ENCODE peak calls at places on chromosomes 3 and 15, in six cellular contexts. X, T, W, M, A and K are unnamed samples.

GRCh38 chr15:77580991-77581682 is 51.6 kb downstream of the LINGO1 start:
- DNase-seq in X (no peak), A (peak), W (no peak), T (no peak), M (no peak), K (no peak)

GRCh38 chr3:104066658-104067057 is 1300.1 kb upstream of the ALCAM start:
- DNase-seq in M (no peak), A (no peak), W (no peak), T (no peak), X (no peak), K (no peak)

GRCh38 chr3:69568458-69568857 is 170.8 kb upstream of the MITF start:
- DNase-seq in T (no peak), W (peak), M (no peak), A (no peak), X (no peak), K (no peak)

GRCh38 chr15:39232512-39232911 is 348.4 kb upstream of the THBS1 start:
- DNase-seq in X (no peak), A (no peak), M (no peak), T (no peak), W (peak), K (no peak)

GRCh38 chr15:41690636-41691035 is 30.4 kb downstream of the MGA start:
- DNase-seq in W (no peak), T (no peak), M (no peak), X (no peak), A (no peak), K (no peak)

GRCh38 chr3:58299839-58300516 is 6.1 kb upstream of the RPP14 start:
- DNase-seq in X (no peak), M (no peak), W (peak), A (no peak), T (no peak), K (peak)

GRCh38 chr15:100783760-100784492 is 95.7 kb upstream of the ALDH1A3 start:
- DNase-seq in A (no peak), T (no peak), X (no peak), M (no peak), W (no peak), K (no peak)

GRCh38 chr3:190116551-190117067 is 4.1 kb downstream of the P3H2 start:
- DNase-seq in A (no peak), M (no peak), W (peak), T (no peak), X (no peak), K (no peak)

GRCh38 chr15:68608206-68608843 is 29.5 kb downstream of the CORO2B start:
- DNase-seq in T (no peak), X (no peak), M (no peak), W (no peak), A (peak), K (no peak)

GRCh38 chr15:85404156-85404921 is 23.9 kb downstream of the AKAP13 start:
- DNase-seq in A (no peak), T (no peak), M (no peak), X (no peak), W (no peak), K (no peak)

GRCh38 chr3:152517517-152517916 is 248.8 kb downstream of the MBNL1 start:
- DNase-seq in X (no peak), M (no peak), A (no peak), W (no peak), T (no peak), K (no peak)

GRCh38 chr3:105613120-105613519 is 246.4 kb downstream of the ALCAM start:
- DNase-seq in M (no peak), X (no peak), T (no peak), A (no peak), W (no peak), K (no peak)

GRCh38 chr15:28955160-28955502 is 69.4 kb downstream of the APBA2 start:
- DNase-seq in A (no peak), T (peak), W (no peak), M (peak), X (no peak), K (peak)

GRCh38 chr3:128683957-128684356 is 33.3 kb upstream of the RPN1 start:
- DNase-seq in M (no peak), A (no peak), X (no peak), W (no peak), T (no peak), K (no peak)

GRCh38 chr3:141380987-141381386 is 12.7 kb downstream of the ZBTB38 start:
- DNase-seq in W (no peak), X (no peak), T (no peak), A (no peak), M (no peak), K (no peak)

GRCh38 chr15:56074866-56075265 is 81.5 kb upstream of the NEDD4 start:
- DNase-seq in A (no peak), T (no peak), X (no peak), W (no peak), M (no peak), K (no peak)

GRCh38 chr3:129975332-129976090 is 991 bp downstream of the TRH start:
- DNase-seq in T (no peak), W (peak), X (peak), A (peak), M (no peak), K (no peak)

GRCh38 chr3:160677459-160677901 is 520 bp downstream of the ARL14 start:
- DNase-seq in W (no peak), A (no peak), X (no peak), M (no peak), T (no peak), K (no peak)

GRCh38 chr3:7249493-7250076 is 388.7 kb downstream of the GRM7 start:
- DNase-seq in M (no peak), X (no peak), T (no peak), W (no peak), A (no peak), K (no peak)

GRCh38 chr3:71585891-71586809 is 2.6 kb upstream of the FOXP1 start:
- DNase-seq in T (peak), W (no peak), A (no peak), X (no peak), M (no peak), K (no peak)

GRCh38 chr3:38084969-38085942 is 46.2 kb downstream of the DLEC1 start:
- DNase-seq in W (no peak), A (no peak), M (no peak), T (no peak), X (no peak), K (no peak)

GRCh38 chr15:38238311-38238710 is 14.3 kb upstream of the SPRED1 start:
- DNase-seq in X (no peak), M (no peak), T (no peak), W (no peak), A (no peak), K (no peak)

GRCh38 chr3:63662011-63662410 is 9.5 kb downstream of the SNTN start:
- DNase-seq in A (no peak), X (no peak), T (no peak), M (no peak), W (no peak), K (no peak)

GRCh38 chr3:135449046-135449445 is 516.5 kb upstream of the PPP2R3A start:
- DNase-seq in A (no peak), W (no peak), T (no peak), M (no peak), X (no peak), K (no peak)

GRCh38 chr15:59388670-59389069 is 16.0 kb upstream of the MYO1E start:
- DNase-seq in T (no peak), M (no peak), W (peak), X (no peak), A (no peak), K (no peak)

GRCh38 chr3:134709563-134710312 is 58.9 kb upstream of the KY start:
- DNase-seq in W (no peak), A (no peak), T (no peak), M (no peak), X (no peak), K (no peak)

GRCh38 chr3:56800373-56801150 is 1.2 kb downstream of the ARHGEF3 start:
- DNase-seq in X (peak), T (peak), M (no peak), W (no peak), A (no peak), K (no peak)

GRCh38 chr3:53194218-53195065 is 33.4 kb downstream of the PRKCD start:
- DNase-seq in A (peak), T (no peak), X (no peak), M (peak), W (peak), K (peak)

GRCh38 chr3:114307222-114307840 is 13.5 kb downstream of the TIGIT start:
- DNase-seq in X (no peak), M (no peak), A (no peak), W (no peak), T (peak), K (no peak)

GRCh38 chr15:99704444-99704838 is 28.8 kb downstream of the LYSMD4 start:
- DNase-seq in X (no peak), W (peak), A (no peak), M (peak), T (peak), K (peak)

GRCh38 chr3:90011136-90011535 is 903.7 kb downstream of the EPHA3 start:
- DNase-seq in T (no peak), A (no peak), M (no peak), W (no peak), X (no peak), K (no peak)